ENCODE peak calls at places on chromosomes 7 and 10, in seven cellular contexts. U, R, H, A, X, W and M are unnamed samples.

GRCh38 chr7:69703099-69703498 is 104.8 kb downstream of the AUTS2 start:
- DNase-seq in A (no peak), X (no peak), U (no peak), H (no peak), W (no peak), R (no peak), M (no peak)

GRCh38 chr7:1400351-1400750 is 58.9 kb downstream of the MICALL2 start:
- DNase-seq in U (no peak), A (no peak), X (no peak), R (no peak), H (no peak), W (no peak), M (no peak)

GRCh38 chr10:16545126-16545736 is 23.6 kb upstream of the C1QL3 start:
- DNase-seq in H (no peak), A (peak), W (peak), X (no peak), R (no peak), U (no peak), M (no peak)

GRCh38 chr10:42961776-42962119 is 115.1 kb upstream of the RET start:
- DNase-seq in H (no peak), W (no peak), R (no peak), A (no peak), X (no peak), U (no peak), M (no peak)

GRCh38 chr10:94133239-94133638 is 139.5 kb downstream of the PLCE1 start:
- DNase-seq in A (no peak), U (no peak), W (peak), R (no peak), X (no peak), H (no peak), M (no peak)

GRCh38 chr7:113131367-113131766 is 13.0 kb upstream of the SMIM30 start:
- DNase-seq in U (no peak), A (no peak), W (no peak), R (no peak), H (no peak), X (no peak), M (no peak)

GRCh38 chr7:44111759-44112158 is 7.6 kb downstream of the AEBP1 start:
- DNase-seq in R (no peak), X (no peak), U (no peak), H (no peak), A (no peak), W (no peak), M (no peak)

GRCh38 chr10:74150151-74151056 is at the start of gene AP3M1:
- DNase-seq in U (peak), H (peak), W (no peak), A (peak), R (peak), X (no peak), M (peak)

GRCh38 chr10:31490858-31491504 is 172.0 kb downstream of the ZEB1 start:
- DNase-seq in X (no peak), W (peak), A (no peak), H (no peak), R (no peak), U (no peak), M (no peak)

GRCh38 chr7:149474309-149475120 is 13.7 kb upstream of the ZNF777 start:
- DNase-seq in A (no peak), H (no peak), R (no peak), W (no peak), U (no peak), X (no peak), M (no peak)

GRCh38 chr10:13829790-13830189 is 243.0 kb downstream of the PRPF18 start:
- DNase-seq in A (no peak), W (no peak), R (no peak), X (no peak), H (no peak), U (no peak), M (no peak)

GRCh38 chr10:48523820-48524758 is 80.8 kb downstream of the ARHGAP22 start:
- DNase-seq in R (no peak), W (peak), H (no peak), A (peak), U (no peak), X (no peak), M (no peak)

GRCh38 chr10:52740913-52741675 is 31.5 kb downstream of the MBL2 start:
- DNase-seq in H (peak), A (no peak), W (peak), X (peak), R (no peak), U (no peak), M (no peak)

GRCh38 chr10:29955308-29955935 is 104.0 kb downstream of the JCAD start:
- DNase-seq in U (no peak), W (peak), A (no peak), X (no peak), R (no peak), H (no peak), M (no peak)

GRCh38 chr10:3477683-3478082 is 305.1 kb upstream of the PITRM1 start:
- DNase-seq in X (no peak), W (no peak), H (no peak), U (no peak), A (no peak), R (no peak), M (no peak)

GRCh38 chr10:98472171-98472570 is 25.4 kb upstream of the HPS1 start:
- DNase-seq in H (no peak), W (no peak), U (no peak), X (no peak), A (no peak), R (no peak), M (no peak)

GRCh38 chr10:128875955-128876354 is 591.1 kb upstream of the MGMT start:
- DNase-seq in X (no peak), A (no peak), W (no peak), R (no peak), H (no peak), U (no peak), M (no peak)